ENCODE peak calls at places on chromosomes 12 and 14, in seven cellular contexts. One of them, this sample, is unnamed.

GRCh38 chr14:100540141-100540925 is 46.9 kb downstream of the BEGAIN start:
- DNase-seq in C1 segment of cervical spinal cord: no peak
- DNase-seq in stimulated activated naive B cell treated with anti-CD40 and anti-IgM and Interleukin-4, amounts not matched to agents 10 μg/mL and 1 μg/mL and 100 μg/mL, for 72 hours: no peak
- DNase-seq in activated naive CD8-positive, alpha-beta T cell treated with anti-CD3 and anti-CD28 coated beads, Interleukin-2, amount 50 U/mL, for 24 hours: no peak
- DNase-seq in LoVo: no peak
- DNase-seq in MCF 10A: no peak
- DNase-seq in AG20443: no peak
- DNase-seq in this sample: no peak

GRCh38 chr14:68562911-68563255 is 230.0 kb downstream of the ZFP36L1 start:
- DNase-seq in LoVo: no peak
- DNase-seq in C1 segment of cervical spinal cord: no peak
- DNase-seq in AG20443: no peak
- DNase-seq in MCF 10A: no peak
- DNase-seq in activated naive CD8-positive, alpha-beta T cell treated with anti-CD3 and anti-CD28 coated beads, Interleukin-2, amount 50 U/mL, for 24 hours: no peak
- DNase-seq in stimulated activated naive B cell treated with anti-CD40 and anti-IgM and Interleukin-4, amounts not matched to agents 10 μg/mL and 1 μg/mL and 100 μg/mL, for 72 hours: no peak
- DNase-seq in this sample: no peak

GRCh38 chr14:93231129-93231979 is 24.3 kb downstream of the UBR7 start:
- DNase-seq in MCF 10A: no peak
- DNase-seq in AG20443: peak; percentile 83
- DNase-seq in stimulated activated naive B cell treated with anti-CD40 and anti-IgM and Interleukin-4, amounts not matched to agents 10 μg/mL and 1 μg/mL and 100 μg/mL, for 72 hours: no peak
- DNase-seq in C1 segment of cervical spinal cord: peak; percentile 52
- DNase-seq in LoVo: no peak
- DNase-seq in activated naive CD8-positive, alpha-beta T cell treated with anti-CD3 and anti-CD28 coated beads, Interleukin-2, amount 50 U/mL, for 24 hours: no peak
- DNase-seq in this sample: no peak

GRCh38 chr14:101120636-101121398 is 217.3 kb upstream of the RTL1 start:
- DNase-seq in activated naive CD8-positive, alpha-beta T cell treated with anti-CD3 and anti-CD28 coated beads, Interleukin-2, amount 50 U/mL, for 24 hours: peak; percentile 35
- DNase-seq in C1 segment of cervical spinal cord: peak; percentile 10
- DNase-seq in stimulated activated naive B cell treated with anti-CD40 and anti-IgM and Interleukin-4, amounts not matched to agents 10 μg/mL and 1 μg/mL and 100 μg/mL, for 72 hours: peak; percentile 74
- DNase-seq in LoVo: no peak
- DNase-seq in AG20443: no peak
- DNase-seq in MCF 10A: no peak
- DNase-seq in this sample: no peak

GRCh38 chr12:45336331-45336730 is 120.4 kb downstream of the ANO6 start:
- DNase-seq in C1 segment of cervical spinal cord: no peak
- DNase-seq in activated naive CD8-positive, alpha-beta T cell treated with anti-CD3 and anti-CD28 coated beads, Interleukin-2, amount 50 U/mL, for 24 hours: no peak
- DNase-seq in AG20443: peak; percentile 20
- DNase-seq in MCF 10A: peak; percentile 77
- DNase-seq in stimulated activated naive B cell treated with anti-CD40 and anti-IgM and Interleukin-4, amounts not matched to agents 10 μg/mL and 1 μg/mL and 100 μg/mL, for 72 hours: no peak
- DNase-seq in LoVo: no peak
- DNase-seq in this sample: no peak

GRCh38 chr12:125143491-125143890 is 78.3 kb downstream of the AACS start:
- DNase-seq in activated naive CD8-positive, alpha-beta T cell treated with anti-CD3 and anti-CD28 coated beads, Interleukin-2, amount 50 U/mL, for 24 hours: no peak
- DNase-seq in stimulated activated naive B cell treated with anti-CD40 and anti-IgM and Interleukin-4, amounts not matched to agents 10 μg/mL and 1 μg/mL and 100 μg/mL, for 72 hours: no peak
- DNase-seq in MCF 10A: no peak
- DNase-seq in AG20443: peak; percentile 77
- DNase-seq in C1 segment of cervical spinal cord: no peak
- DNase-seq in LoVo: no peak
- DNase-seq in this sample: no peak

GRCh38 chr12:1130571-1130970 is 139.5 kb downstream of the ERC1 start:
- DNase-seq in stimulated activated naive B cell treated with anti-CD40 and anti-IgM and Interleukin-4, amounts not matched to agents 10 μg/mL and 1 μg/mL and 100 μg/mL, for 72 hours: no peak
- DNase-seq in AG20443: no peak
- DNase-seq in C1 segment of cervical spinal cord: no peak
- DNase-seq in MCF 10A: no peak
- DNase-seq in LoVo: peak; percentile 51
- DNase-seq in activated naive CD8-positive, alpha-beta T cell treated with anti-CD3 and anti-CD28 coated beads, Interleukin-2, amount 50 U/mL, for 24 hours: no peak
- DNase-seq in this sample: no peak

GRCh38 chr12:82608706-82609105 is 78.0 kb upstream of the TMTC2 start:
- DNase-seq in C1 segment of cervical spinal cord: no peak
- DNase-seq in MCF 10A: peak; percentile 14
- DNase-seq in LoVo: peak; percentile 15
- DNase-seq in AG20443: peak; percentile 25
- DNase-seq in stimulated activated naive B cell treated with anti-CD40 and anti-IgM and Interleukin-4, amounts not matched to agents 10 μg/mL and 1 μg/mL and 100 μg/mL, for 72 hours: no peak
- DNase-seq in activated naive CD8-positive, alpha-beta T cell treated with anti-CD3 and anti-CD28 coated beads, Interleukin-2, amount 50 U/mL, for 24 hours: no peak
- DNase-seq in this sample: no peak

This sample was measured in GM12864.